ENCODE peak calls at places on chromosomes 4 and X, in four cellular contexts. L, X, D and U are unnamed samples. For H3K4me1, the result is how much of the 10 kb centered on the place peaks cover.

GRCh38 chr4:188127157-188127874 is 11.9 kb upstream of the TRIML1 start:
- DNase-seq in D (peak), X (no peak), L (no peak), U (peak)

GRCh38 chr4:17809667-17810066 is 890 bp downstream of the DCAF16 start:
- DNase-seq in X (no peak), D (no peak), L (peak), U (no peak)

GRCh38 chr4:6724461-6725111 is 8.6 kb downstream of the BLOC1S4 start:
- DNase-seq in D (no peak), X (no peak), L (no peak), U (no peak)

GRCh38 chrX:124606724-124607123 is 260.4 kb downstream of the SH2D1A start:
- DNase-seq in X (no peak), L (no peak), D (no peak), U (no peak)

GRCh38 chrX:130523460-130524394 is 121.9 kb downstream of the RBMX2 start:
- DNase-seq in L (no peak), X (peak), D (no peak), U (no peak)

GRCh38 chr4:79198886-79199591 is 126.8 kb downstream of the NAA11 start:
- DNase-seq in X (peak), D (no peak), L (no peak), U (no peak)

GRCh38 chrX:12378263-12378662 is 240.0 kb downstream of the FRMPD4 start:
- DNase-seq in D (no peak), L (no peak), X (no peak), U (no peak)

GRCh38 chrX:19889582-19890342 is 2.4 kb upstream of the SH3KBP1 start:
- DNase-seq in L (peak), X (peak), D (peak), U (no peak)

GRCh38 chrX:75582511-75582910 is 59.7 kb upstream of the ZDHHC15 start:
- DNase-seq in L (no peak), D (no peak), X (no peak), U (no peak)

GRCh38 chr4:8307126-8307525 is 37.6 kb downstream of the HTRA3 start:
- DNase-seq in D (no peak), L (no peak), X (no peak), U (no peak)

GRCh38 chr4:39256436-39256835 is 74.1 kb downstream of the WDR19 start:
- DNase-seq in X (no peak), D (no peak), L (no peak), U (no peak)

GRCh38 chrX:140836874-140837273 is 127.3 kb downstream of the LINC00632 start:
- DNase-seq in D (no peak), X (no peak), L (no peak), U (no peak)

GRCh38 chrX:36978886-36979285 is 29.3 kb upstream of the FAM47C start:
- DNase-seq in L (no peak), D (no peak), X (no peak), U (no peak)

GRCh38 chr4:189021831-189022230 is 882.6 kb downstream of the TRIML1 start:
- DNase-seq in D (no peak), L (no peak), X (no peak), U (no peak)

GRCh38 chr4:98293089-98293887 is 32.1 kb downstream of the RAP1GDS1 start:
- DNase-seq in L (no peak), D (no peak), X (no peak), U (no peak)

GRCh38 chr4:43325220-43325967 is 432.9 kb downstream of the GRXCR1 start:
- DNase-seq in L (no peak), D (no peak), X (no peak), U (no peak)

GRCh38 chr4:76951333-76952033 is 1.9 kb downstream of the SEPTIN11 start:
- DNase-seq in X (no peak), L (no peak), D (no peak), U (no peak)

GRCh38 chrX:63930140-63930539 is 145.1 kb upstream of the ARHGEF9 start:
- DNase-seq in D (peak), X (no peak), L (no peak), U (no peak)

GRCh38 chr4:106624674-106625073 is 256.1 kb upstream of the GIMD1 start:
- DNase-seq in X (no peak), D (no peak), L (no peak), U (no peak)

GRCh38 chr4:74087481-74087880 is 11.5 kb downstream of the CXCL2 start:
- DNase-seq in X (no peak), L (no peak), D (no peak), U (no peak)

GRCh38 chrX:45126158-45126557 is 74.5 kb downstream of the DIPK2B start:
- DNase-seq in D (no peak), X (no peak), L (no peak), U (no peak)

GRCh38 chr4:8761167-8761823 is 110.3 kb downstream of the HMX1 start:
- DNase-seq in D (no peak), X (no peak), L (no peak), U (no peak)

GRCh38 chrX:119145241-119145653 is 17.6 kb upstream of the KIAA1210 start:
- DNase-seq in X (no peak), D (peak), L (no peak), U (no peak)

GRCh38 chrX:148380614-148381561 is 119.5 kb upstream of the AFF2 start:
- DNase-seq in L (no peak), X (no peak), D (no peak), U (no peak)

GRCh38 chr4:152981842-152982241 is 45.7 kb downstream of the FHDC1 start:
- DNase-seq in X (no peak), D (no peak), L (no peak), U (no peak)

GRCh38 chr4:174707277-174707676 is 121.8 kb downstream of the GLRA3 start:
- DNase-seq in X (peak), L (no peak), D (no peak), U (no peak)

GRCh38 chr4:133711817-133712216 is 489.8 kb downstream of the PABPC4L start:
- DNase-seq in D (no peak), X (no peak), L (no peak), U (no peak)

GRCh38 chr4:152265149-152265621 is 270.7 kb downstream of the FBXW7 start:
- DNase-seq in D (no peak), L (peak), X (no peak), U (peak)

GRCh38 chr4:2338754-2339457 is 77.0 kb upstream of the MXD4 start:
- DNase-seq in L (no peak), X (no peak), D (no peak), U (no peak)

GRCh38 chr4:168574581-168575295 is 77.9 kb downstream of the PALLD start:
- DNase-seq in X (no peak), L (no peak), D (peak), U (no peak)

GRCh38 chr4:139599594-139600374 is 43.8 kb upstream of the SETD7 start:
- DNase-seq in D (no peak), X (no peak), L (peak), U (peak)

GRCh38 chr4:94961420-94961819 is 203.7 kb downstream of the BMPR1B start:
- DNase-seq in L (no peak), X (no peak), D (no peak), U (no peak)

GRCh38 chr4:21451032-21451431 is 497.5 kb downstream of the KCNIP4 start:
- DNase-seq in D (no peak), X (no peak), L (no peak), U (no peak)

GRCh38 chr4:185740471-185740873 is 71.5 kb downstream of the SORBS2 start:
- DNase-seq in X (no peak), D (no peak), L (no peak), U (no peak)

GRCh38 chrX:843306-843705 is 212.7 kb downstream of the SHOX start:
- DNase-seq in L (no peak), X (no peak), D (no peak), U (no peak)

GRCh38 chr4:99679204-99679603 is 21.6 kb upstream of the C4orf54 start:
- DNase-seq in D (no peak), X (no peak), L (no peak), U (no peak)

GRCh38 chr4:88341227-88342192 is 37.1 kb upstream of the HERC6 start:
- DNase-seq in L (peak), D (no peak), X (no peak), U (peak)

GRCh38 chr4:127045872-127046271 is 586.9 kb upstream of the INTU start:
- DNase-seq in X (no peak), D (no peak), L (no peak), U (no peak)
- H3K4me3 ChIP-seq in X (no peak), D (no peak), L (no peak), U (no peak)

GRCh38 chr4:158253350-158253980 is 43.2 kb downstream of the TMEM144 start:
- DNase-seq in X (no peak), L (peak), D (peak), U (peak)

GRCh38 chr4:158250321-158250720 is 40.0 kb downstream of the TMEM144 start:
- DNase-seq in L (no peak), X (no peak), D (no peak), U (no peak)

GRCh38 chr4:158254328-158254727 is 44.0 kb downstream of the TMEM144 start:
- DNase-seq in D (no peak), X (no peak), L (no peak), U (no peak)

GRCh38 chr4:158259955-158260575 is 49.8 kb downstream of the TMEM144 start:
- DNase-seq in L (peak), D (peak), X (no peak), U (no peak)

GRCh38 chr4:158255727-158256324 is 45.5 kb downstream of the TMEM144 start:
- DNase-seq in D (peak), L (peak), X (peak), U (peak)
- TF ChIP-seq TCF7L2 in D (no peak), L (no peak), X (no peak), U (no peak)

GRCh38 chr4:108110450-108110849 is 58.3 kb downstream of the LEF1 start:
- DNase-seq in L (no peak), X (no peak), D (no peak), U (no peak)
- H3K4me1 ChIP-seq in L (under half), X (under half), D (under half), U (under half)

DNA sequence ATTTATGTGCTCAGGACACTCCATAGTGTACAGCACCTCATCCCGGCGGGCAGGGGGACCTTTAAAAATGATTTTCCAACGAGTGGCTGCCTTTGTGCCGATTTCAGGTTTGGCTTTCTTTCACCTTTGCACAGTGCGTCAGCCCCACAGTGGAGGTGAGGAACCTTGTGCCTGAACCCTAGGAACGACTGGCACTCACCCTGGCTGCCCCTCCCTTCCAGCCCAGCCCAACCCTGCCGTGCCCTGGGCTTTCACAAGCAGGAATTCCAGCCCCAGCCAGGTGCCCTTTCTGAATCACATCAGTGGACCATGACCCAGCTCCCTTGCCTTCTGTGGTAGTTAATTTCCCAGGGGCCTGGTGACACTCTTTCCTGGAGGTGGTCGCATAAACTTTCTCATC is 1.3 kb downstream of the TMEM164 start:
- DNase-seq in L (peak), D (no peak), X (no peak), U (no peak)
- H3K4me3 ChIP-seq in L (no peak), D (no peak), X (peak), U (no peak)

GRCh38 chrX:21865436-21865835 is 9.6 kb downstream of the YY2 start:
- DNase-seq in L (no peak), D (no peak), X (no peak), U (no peak)
- TF ChIP-seq TCF7L2 in L (no peak), D (no peak), X (no peak), U (no peak)

GRCh38 chr4:37662306-37662705 is 23.9 kb downstream of the RELL1 start:
- DNase-seq in L (no peak), X (no peak), D (no peak), U (no peak)

GRCh38 chr4:37662861-37663390 is 23.2 kb downstream of the RELL1 start:
- DNase-seq in X (no peak), D (no peak), L (peak), U (no peak)

GRCh38 chr4:37664696-37665095 is 21.5 kb downstream of the RELL1 start:
- DNase-seq in L (no peak), X (no peak), D (no peak), U (no peak)

GRCh38 chr4:37661643-37662221 is 24.4 kb downstream of the RELL1 start:
- DNase-seq in L (no peak), D (no peak), X (no peak), U (no peak)

DNA sequence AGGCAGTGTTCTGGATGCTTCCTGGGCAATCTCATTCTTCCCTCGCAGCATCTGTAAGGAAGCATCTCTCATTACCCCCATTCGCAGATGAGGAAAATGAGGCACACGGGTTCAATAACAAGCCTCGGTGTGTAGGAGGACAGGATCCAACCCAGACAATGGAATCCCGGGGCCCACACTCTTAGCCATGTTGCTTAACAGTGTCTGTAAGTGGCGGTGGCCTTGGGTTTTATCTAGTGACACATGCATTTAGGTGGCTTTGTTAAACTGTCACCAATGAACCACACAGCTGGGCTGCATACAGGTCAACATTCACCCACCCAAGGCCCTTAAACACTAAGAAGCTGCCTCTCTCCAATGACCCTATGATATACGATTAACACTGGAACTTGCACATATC is 22.6 kb downstream of the RELL1 start:
- DNase-seq in D (no peak), L (peak), X (no peak), U (no peak)
- H3K4me1 ChIP-seq in D (under half), L (half or more), X (under half), U (half or more)

GRCh38 chrX:57596109-57596870 is 4.5 kb downstream of the ZXDB start:
- DNase-seq in D (no peak), L (peak), X (no peak), U (no peak)
- H3K4me3 ChIP-seq in D (no peak), L (peak), X (no peak), U (peak)

DNA sequence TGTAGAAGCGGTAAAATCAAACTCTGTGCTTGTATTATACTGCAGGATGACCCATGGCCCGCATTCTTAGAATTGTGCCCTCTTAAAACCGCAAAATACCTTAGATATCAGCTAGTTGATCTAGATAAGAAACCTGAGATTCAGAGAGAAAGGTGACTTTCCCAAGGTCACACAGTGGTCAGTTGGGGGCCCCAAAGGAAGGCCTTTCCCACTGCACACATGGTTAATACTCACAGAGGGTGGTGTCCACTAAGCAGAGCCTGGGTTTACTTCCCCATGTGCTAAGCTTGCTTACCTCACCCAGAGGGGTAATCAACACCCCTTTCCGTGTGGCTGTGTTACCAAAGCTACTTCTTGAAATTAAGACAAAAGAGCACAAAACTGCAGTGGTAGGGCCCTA is 66.3 kb downstream of the RBM47 start:
- DNase-seq in D (peak), X (no peak), L (peak), U (no peak)
- TF ChIP-seq TCF7L2 in D (no peak), X (no peak), L (no peak), U (no peak)